ENCODE peak calls at places on chromosome 1, in four cellular contexts. D is NCI-H1105 treated with DMSO at 0.1 percent for 48 hours, E is anterior cingulate cortex, Z is HTR-8/SVneo. F is an unnamed sample.

GRCh38 chr1:209769956-209770355 is 14.1 kb downstream of the TRAF3IP3 start:
- DNase-seq in D (no peak), E (no peak), Z (no peak), F (no peak)

GRCh38 chr1:216075339-216075738 is 347.9 kb downstream of the USH2A start:
- DNase-seq in D (no peak), E (no peak), Z (peak; percentile 5), F (no peak)

GRCh38 chr1:89670168-89670567 is 37.2 kb downstream of the LRRC8C start:
- DNase-seq in D (no peak), E (no peak), Z (no peak), F (no peak)

GRCh38 chr1:65090406-65090805 is 57.6 kb upstream of the AK4 start:
- DNase-seq in D (no peak), E (no peak), Z (no peak), F (no peak)

GRCh38 chr1:238088891-238089290 is 198.2 kb upstream of the ZP4 start:
- DNase-seq in D (peak; percentile 16), E (no peak), Z (peak; percentile 19), F (no peak)

GRCh38 chr1:76494807-76495206 is 372.5 kb upstream of the ST6GALNAC5 start:
- DNase-seq in D (no peak), E (no peak), Z (no peak), F (no peak)

GRCh38 chr1:22343456-22344426 is 107.9 kb upstream of the ZBTB40 start:
- DNase-seq in D (no peak), E (no peak), Z (no peak), F (no peak)

GRCh38 chr1:22846453-22846852 is 126.2 kb downstream of the LACTBL1 start:
- DNase-seq in D (no peak), E (no peak), Z (no peak), F (no peak)

GRCh38 chr1:108897865-108898720 is 21.3 kb downstream of the GPSM2 start:
- DNase-seq in D (peak; percentile 60), E (no peak), Z (no peak), F (peak; percentile 41)

GRCh38 chr1:6056549-6056948 is 10.9 kb downstream of the KCNAB2 start:
- DNase-seq in D (no peak), E (no peak), Z (no peak), F (no peak)

GRCh38 chr1:227429447-227430359 is 111.4 kb upstream of the CDC42BPA start:
- DNase-seq in D (no peak), E (no peak), Z (peak; percentile 56), F (peak; percentile 28)

F was measured in NCI-H510A treated with DMSO at 0.1 percent for 48 hours.